ENCODE peak calls at places on chromosomes 3 and 15, in eight cellular contexts. One of them, this sample, is unnamed.

GRCh38 chr3:53749428-53749827 is 96.8 kb downstream of the CHDH start:
- DNase-seq in mammary epithelial cell: no peak
- DNase-seq in transverse colon: no peak
- DNase-seq in AG10803: no peak
- DNase-seq in GM12878: no peak
- DNase-seq in PC-9: no peak
- DNase-seq in fibroblast of lung: no peak
- DNase-seq in left ventricle myocardium inferior: no peak
- DNase-seq in this sample: no peak

GRCh38 chr3:109532257-109533216 is 195.2 kb upstream of the DPPA4 start:
- DNase-seq in mammary epithelial cell: peak
- DNase-seq in GM12878: no peak
- DNase-seq in AG10803: peak
- DNase-seq in transverse colon: peak
- DNase-seq in fibroblast of lung: peak
- DNase-seq in left ventricle myocardium inferior: no peak
- DNase-seq in PC-9: peak
- DNase-seq in this sample: peak

GRCh38 chr15:65399997-65400396 is 22.2 kb upstream of the IGDCC3 start:
- DNase-seq in transverse colon: no peak
- DNase-seq in GM12878: no peak
- DNase-seq in left ventricle myocardium inferior: no peak
- DNase-seq in mammary epithelial cell: no peak
- DNase-seq in fibroblast of lung: no peak
- DNase-seq in AG10803: no peak
- DNase-seq in PC-9: no peak
- DNase-seq in this sample: no peak

GRCh38 chr3:42802876-42803799 is 1.2 kb downstream of the HIGD1A start:
- DNase-seq in transverse colon: no peak
- DNase-seq in fibroblast of lung: peak
- DNase-seq in mammary epithelial cell: peak
- DNase-seq in GM12878: no peak
- DNase-seq in left ventricle myocardium inferior: no peak
- DNase-seq in PC-9: no peak
- DNase-seq in AG10803: no peak
- DNase-seq in this sample: peak

GRCh38 chr15:67050062-67050461 is 15.3 kb upstream of the SMAD3 start:
- DNase-seq in GM12878: no peak
- DNase-seq in transverse colon: no peak
- DNase-seq in PC-9: no peak
- DNase-seq in AG10803: peak
- DNase-seq in left ventricle myocardium inferior: no peak
- DNase-seq in fibroblast of lung: peak
- DNase-seq in mammary epithelial cell: peak
- DNase-seq in this sample: peak

GRCh38 chr15:62280625-62281024 is 115.5 kb upstream of the C2CD4B start:
- DNase-seq in AG10803: no peak
- DNase-seq in mammary epithelial cell: no peak
- DNase-seq in GM12878: no peak
- DNase-seq in transverse colon: no peak
- DNase-seq in fibroblast of lung: no peak
- DNase-seq in PC-9: no peak
- DNase-seq in left ventricle myocardium inferior: no peak
- DNase-seq in this sample: no peak

GRCh38 chr15:57184502-57184901 is 191.8 kb upstream of the CGNL1 start:
- DNase-seq in GM12878: no peak
- DNase-seq in fibroblast of lung: no peak
- DNase-seq in left ventricle myocardium inferior: no peak
- DNase-seq in PC-9: no peak
- DNase-seq in mammary epithelial cell: no peak
- DNase-seq in AG10803: peak
- DNase-seq in transverse colon: no peak
- DNase-seq in this sample: no peak

GRCh38 chr15:99507016-99507731 is 58.6 kb upstream of the MEF2A start:
- DNase-seq in AG10803: peak
- DNase-seq in GM12878: no peak
- DNase-seq in left ventricle myocardium inferior: peak
- DNase-seq in PC-9: no peak
- DNase-seq in fibroblast of lung: peak
- DNase-seq in mammary epithelial cell: no peak
- DNase-seq in transverse colon: no peak
- DNase-seq in this sample: no peak

GRCh38 chr3:141895731-141896130 is 19.3 kb downstream of the ATP1B3 start:
- DNase-seq in AG10803: peak
- DNase-seq in GM12878: no peak
- DNase-seq in transverse colon: no peak
- DNase-seq in PC-9: no peak
- DNase-seq in left ventricle myocardium inferior: no peak
- DNase-seq in fibroblast of lung: no peak
- DNase-seq in mammary epithelial cell: no peak
- DNase-seq in this sample: no peak

GRCh38 chr3:47362704-47363103 is 18.1 kb upstream of the PTPN23 start:
- DNase-seq in transverse colon: no peak
- DNase-seq in left ventricle myocardium inferior: no peak
- DNase-seq in GM12878: no peak
- DNase-seq in mammary epithelial cell: no peak
- DNase-seq in AG10803: no peak
- DNase-seq in fibroblast of lung: no peak
- DNase-seq in PC-9: no peak
- DNase-seq in this sample: no peak

GRCh38 chr3:49591615-49592014 is 37.3 kb downstream of the BSN start:
- DNase-seq in AG10803: no peak
- DNase-seq in mammary epithelial cell: no peak
- DNase-seq in transverse colon: no peak
- DNase-seq in left ventricle myocardium inferior: no peak
- DNase-seq in PC-9: no peak
- DNase-seq in fibroblast of lung: no peak
- DNase-seq in GM12878: no peak
- DNase-seq in this sample: no peak

GRCh38 chr3:172653004-172653403 is 57.9 kb downstream of the NCEH1 start:
- DNase-seq in left ventricle myocardium inferior: no peak
- DNase-seq in AG10803: no peak
- DNase-seq in GM12878: no peak
- DNase-seq in fibroblast of lung: no peak
- DNase-seq in PC-9: no peak
- DNase-seq in mammary epithelial cell: no peak
- DNase-seq in transverse colon: no peak
- DNase-seq in this sample: no peak

GRCh38 chr3:46612324-46612723 is at the start of gene FAM240A:
- DNase-seq in mammary epithelial cell: peak
- DNase-seq in left ventricle myocardium inferior: peak
- DNase-seq in PC-9: no peak
- DNase-seq in transverse colon: no peak
- DNase-seq in fibroblast of lung: peak
- DNase-seq in AG10803: peak
- DNase-seq in GM12878: no peak
- DNase-seq in this sample: no peak

DNA sequence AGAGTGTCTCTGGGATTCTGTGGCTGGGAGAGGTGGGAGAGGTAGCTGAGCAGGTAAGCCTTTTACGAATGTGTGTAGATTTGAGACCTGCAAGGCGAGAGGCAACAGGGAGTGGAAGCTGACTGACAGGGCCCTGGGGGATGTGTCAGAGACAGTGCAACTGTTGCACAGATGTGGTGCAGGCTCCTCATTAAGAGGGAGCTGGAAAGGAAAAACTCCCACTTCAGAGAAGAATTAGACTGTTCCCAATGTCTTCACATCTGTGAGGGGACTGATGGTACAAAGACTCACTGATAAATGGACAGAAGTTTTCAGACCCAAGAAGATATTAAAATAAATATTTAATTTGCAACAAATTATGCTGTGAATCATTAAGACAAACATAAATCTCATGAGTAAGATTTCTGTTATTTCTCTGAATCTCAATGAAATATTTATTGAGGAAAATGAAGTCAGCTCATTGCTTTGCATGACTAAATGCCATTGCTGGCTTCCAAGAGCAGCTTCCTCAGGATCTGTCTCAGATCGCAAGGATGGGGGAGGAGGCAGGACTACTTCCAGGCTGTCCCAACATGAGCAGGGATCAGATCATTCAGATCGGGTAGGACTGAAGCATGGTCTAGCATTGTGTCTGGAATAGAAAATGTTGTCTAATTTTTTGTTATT is 127.3 kb upstream of the ROPN1 start:
- DNase-seq in AG10803: peak
- DNase-seq in fibroblast of lung: peak
- DNase-seq in mammary epithelial cell: no peak
- DNase-seq in PC-9: no peak
- DNase-seq in left ventricle myocardium inferior: no peak
- DNase-seq in GM12878: no peak
- DNase-seq in transverse colon: no peak
- DNase-seq in this sample: peak
- H3K4me3 ChIP-seq in AG10803: no peak
- H3K4me3 ChIP-seq in fibroblast of lung: no peak
- H3K4me3 ChIP-seq in mammary epithelial cell: no peak
- H3K4me3 ChIP-seq in PC-9: no peak
- H3K4me3 ChIP-seq in left ventricle myocardium inferior: no peak
- H3K4me3 ChIP-seq in GM12878: no peak
- H3K4me3 ChIP-seq in transverse colon: no peak
- H3K4me3 ChIP-seq in this sample: no peak

DNA sequence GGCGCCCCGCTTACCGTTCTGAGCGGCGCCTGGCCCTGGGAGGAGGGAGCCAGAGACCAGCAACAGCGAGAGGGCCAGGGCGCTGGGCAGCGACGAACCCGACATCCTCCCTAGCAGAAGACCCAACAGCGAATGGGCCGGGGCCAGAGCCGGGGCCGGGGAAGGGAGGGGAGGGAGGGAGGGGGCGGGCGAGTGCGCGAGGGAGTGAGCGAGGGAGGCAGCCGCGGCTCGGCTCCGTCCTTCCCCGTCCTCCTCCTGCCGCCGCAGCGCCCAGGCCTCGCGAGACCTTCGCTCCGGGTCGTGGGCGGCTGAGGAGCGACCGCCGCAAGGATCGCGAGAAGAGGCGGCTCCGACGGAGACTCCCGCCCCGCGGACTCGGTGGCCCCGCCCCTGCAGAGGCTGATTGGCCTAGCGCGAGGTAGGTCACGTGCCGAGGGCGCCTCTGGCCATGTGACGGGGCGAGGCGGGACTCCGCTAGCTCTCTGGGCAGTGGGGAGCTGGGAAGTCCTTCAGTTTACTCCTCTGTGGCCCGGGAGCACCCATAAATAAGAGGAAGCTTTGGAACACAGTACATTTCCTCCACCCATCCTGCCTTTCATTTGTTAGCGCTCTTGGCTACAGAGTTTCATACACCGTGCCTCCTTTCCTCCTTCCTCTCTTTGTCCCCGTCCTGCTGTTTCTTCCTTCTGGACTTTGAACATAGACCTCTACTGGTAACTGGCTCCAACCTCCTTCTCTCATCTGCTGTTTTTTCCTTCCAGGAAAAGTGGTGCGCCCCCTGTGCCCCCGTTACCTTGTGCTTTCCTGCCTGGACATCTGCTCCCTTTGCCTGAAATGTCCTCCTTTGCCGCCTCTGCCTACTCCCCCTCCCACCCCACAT is at the start of gene NPTN:
- DNase-seq in mammary epithelial cell: peak
- DNase-seq in fibroblast of lung: peak
- DNase-seq in GM12878: peak
- DNase-seq in PC-9: peak
- DNase-seq in left ventricle myocardium inferior: peak
- DNase-seq in transverse colon: peak
- DNase-seq in AG10803: peak
- DNase-seq in this sample: peak
- TF ChIP-seq CTCF in mammary epithelial cell: no peak
- TF ChIP-seq CTCF in fibroblast of lung: no peak
- TF ChIP-seq CTCF in GM12878: no peak
- TF ChIP-seq CTCF in PC-9: no peak
- TF ChIP-seq CTCF in left ventricle myocardium inferior: no peak
- TF ChIP-seq CTCF in transverse colon: no peak
- TF ChIP-seq CTCF in AG10803: peak
- TF ChIP-seq CTCF in this sample: no peak

GRCh38 chr3:88002448-88002847 is 56.4 kb downstream of the CGGBP1 start:
- DNase-seq in fibroblast of lung: no peak
- DNase-seq in mammary epithelial cell: no peak
- DNase-seq in PC-9: no peak
- DNase-seq in transverse colon: no peak
- DNase-seq in AG10803: no peak
- DNase-seq in left ventricle myocardium inferior: no peak
- DNase-seq in GM12878: no peak
- DNase-seq in this sample: no peak

GRCh38 chr3:88003115-88003755 is 55.6 kb downstream of the CGGBP1 start:
- DNase-seq in transverse colon: no peak
- DNase-seq in mammary epithelial cell: peak
- DNase-seq in fibroblast of lung: peak
- DNase-seq in AG10803: peak
- DNase-seq in PC-9: no peak
- DNase-seq in left ventricle myocardium inferior: no peak
- DNase-seq in GM12878: no peak
- DNase-seq in this sample: peak

GRCh38 chr3:87997298-87997697 is 61.5 kb downstream of the CGGBP1 start:
- DNase-seq in AG10803: no peak
- DNase-seq in fibroblast of lung: no peak
- DNase-seq in transverse colon: peak
- DNase-seq in GM12878: peak
- DNase-seq in PC-9: no peak
- DNase-seq in mammary epithelial cell: no peak
- DNase-seq in left ventricle myocardium inferior: no peak
- DNase-seq in this sample: peak

GRCh38 chr3:87997966-87998365 is 60.8 kb downstream of the CGGBP1 start:
- DNase-seq in GM12878: no peak
- DNase-seq in transverse colon: no peak
- DNase-seq in fibroblast of lung: no peak
- DNase-seq in PC-9: no peak
- DNase-seq in mammary epithelial cell: no peak
- DNase-seq in left ventricle myocardium inferior: no peak
- DNase-seq in AG10803: no peak
- DNase-seq in this sample: no peak

GRCh38 chr3:88000853-88001252 is 58.0 kb downstream of the CGGBP1 start:
- DNase-seq in mammary epithelial cell: no peak
- DNase-seq in transverse colon: peak
- DNase-seq in AG10803: no peak
- DNase-seq in GM12878: no peak
- DNase-seq in left ventricle myocardium inferior: no peak
- DNase-seq in fibroblast of lung: peak
- DNase-seq in PC-9: no peak
- DNase-seq in this sample: no peak
- H3K4me3 ChIP-seq in mammary epithelial cell: peak
- H3K4me3 ChIP-seq in transverse colon: no peak
- H3K4me3 ChIP-seq in AG10803: no peak
- H3K4me3 ChIP-seq in GM12878: no peak
- H3K4me3 ChIP-seq in left ventricle myocardium inferior: peak
- H3K4me3 ChIP-seq in fibroblast of lung: peak
- H3K4me3 ChIP-seq in PC-9: no peak
- H3K4me3 ChIP-seq in this sample: peak

DNA sequence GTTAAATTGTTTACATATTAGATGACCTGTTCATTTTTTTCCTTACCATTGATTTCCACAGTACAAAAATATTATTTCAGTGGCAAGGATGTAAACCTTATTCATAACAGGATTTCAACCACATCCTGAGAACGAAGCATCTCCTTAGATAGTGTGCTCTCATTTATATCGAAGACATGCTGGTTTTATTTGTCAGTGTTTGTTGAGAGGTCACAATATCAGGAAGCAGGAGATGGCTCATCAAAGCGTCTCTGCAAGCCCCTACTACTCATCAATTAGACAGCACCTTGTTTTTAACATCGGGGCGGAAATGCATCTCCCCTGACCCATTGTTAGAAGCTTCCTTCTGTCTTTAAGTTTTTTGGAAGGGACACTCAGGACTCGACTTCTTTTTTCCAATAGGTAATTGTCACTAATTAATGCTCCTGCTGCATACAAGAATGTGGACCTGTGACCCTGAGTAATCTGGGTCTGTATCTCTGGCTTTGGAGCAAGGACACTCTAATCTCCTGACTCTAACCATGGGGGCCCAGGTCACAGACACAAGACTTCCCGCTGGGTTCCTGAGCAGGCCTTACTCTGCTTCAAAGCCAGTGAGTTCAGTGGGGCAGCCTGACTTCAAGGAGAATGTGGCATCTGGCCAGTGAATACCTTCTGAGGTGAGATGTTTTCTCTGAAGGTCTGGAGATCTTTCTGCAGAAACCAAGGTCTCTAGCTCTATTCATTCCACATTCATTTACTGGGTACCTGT is 50.3 kb downstream of the MECOM start:
- DNase-seq in fibroblast of lung: no peak
- DNase-seq in GM12878: no peak
- DNase-seq in mammary epithelial cell: no peak
- DNase-seq in left ventricle myocardium inferior: no peak
- DNase-seq in PC-9: no peak
- DNase-seq in AG10803: no peak
- DNase-seq in transverse colon: no peak
- DNase-seq in this sample: no peak
- TF ChIP-seq CTCF in fibroblast of lung: no peak
- TF ChIP-seq CTCF in GM12878: no peak
- TF ChIP-seq CTCF in mammary epithelial cell: no peak
- TF ChIP-seq CTCF in left ventricle myocardium inferior: no peak
- TF ChIP-seq CTCF in PC-9: no peak
- TF ChIP-seq CTCF in AG10803: no peak
- TF ChIP-seq CTCF in transverse colon: no peak
- TF ChIP-seq CTCF in this sample: no peak